ENCODE peak calls at places on chromosome 20, in four cellular contexts. C is adrenal gland; F is CD4-positive, alpha-beta memory T cell; Z is Peyer's patch. J is an unnamed sample.

GRCh38 chr20:6863355-6863754 is 95.9 kb downstream of the BMP2 start:
- DNase-seq in F (no peak), C (no peak), Z (no peak), J (no peak)

GRCh38 chr20:45910670-45911485 is 1.1 kb downstream of the PLTP start:
- DNase-seq in F (peak), Z (peak), C (peak), J (peak)

GRCh38 chr20:59441860-59442810 is 141.7 kb downstream of the EDN3 start:
- DNase-seq in C (no peak), Z (no peak), F (no peak), J (no peak)

GRCh38 chr20:51749674-51750036 is 18.5 kb downstream of the ATP9A start:
- DNase-seq in F (no peak), C (peak), Z (no peak), J (no peak)

GRCh38 chr20:896626-897025 is 19.5 kb downstream of the ANGPT4 start:
- DNase-seq in C (no peak), Z (no peak), F (no peak), J (no peak)

GRCh38 chr20:51461306-51461705 is 81.2 kb downstream of the NFATC2 start:
- DNase-seq in C (no peak), F (no peak), Z (no peak), J (no peak)

GRCh38 chr20:58519940-58520712 is 4.9 kb upstream of the APCDD1L start:
- DNase-seq in F (no peak), Z (no peak), C (no peak), J (no peak)

GRCh38 chr20:59007758-59008511 is 881 bp upstream of the CTSZ start:
- DNase-seq in Z (no peak), F (no peak), C (peak), J (no peak)

GRCh38 chr20:21512634-21513180 is 1.2 kb downstream of the NKX2-2 start:
- DNase-seq in Z (no peak), F (no peak), C (no peak), J (no peak)

GRCh38 chr20:33859157-33859695 is 48.1 kb downstream of the CHMP4B start:
- DNase-seq in Z (peak), C (no peak), F (peak), J (peak)

GRCh38 chr20:56716806-56717205 is 87.7 kb downstream of the TFAP2C start:
- DNase-seq in Z (no peak), C (no peak), F (no peak), J (no peak)

GRCh38 chr20:23612385-23612784 is 6.7 kb upstream of the CST9 start:
- DNase-seq in F (no peak), Z (no peak), C (no peak), J (no peak)

GRCh38 chr20:54061106-54061881 is 9.1 kb downstream of the BCAS1 start:
- DNase-seq in Z (no peak), C (no peak), F (no peak), J (no peak)

GRCh38 chr20:4491643-4492042 is 230.1 kb upstream of the PRND start:
- DNase-seq in C (no peak), F (no peak), Z (no peak), J (no peak)

GRCh38 chr20:40703981-40704530 is 15.0 kb upstream of the MAFB start:
- DNase-seq in F (no peak), Z (no peak), C (no peak), J (no peak)

GRCh38 chr20:54197621-54198604 is 10.0 kb upstream of the PFDN4 start:
- DNase-seq in F (no peak), C (no peak), Z (no peak), J (no peak)

GRCh38 chr20:6067765-6068318 is 14.0 kb upstream of the LRRN4 start:
- DNase-seq in C (no peak), Z (no peak), F (no peak), J (no peak)

GRCh38 chr20:41632896-41633295 is 14.7 kb upstream of the CHD6 start:
- DNase-seq in C (no peak), F (no peak), Z (no peak), J (no peak)

GRCh38 chr20:19794941-19795340 is 36.9 kb downstream of the RIN2 start:
- DNase-seq in Z (no peak), F (no peak), C (no peak), J (no peak)

GRCh38 chr20:50400705-50401045 is 109.5 kb upstream of the PTPN1 start:
- DNase-seq in Z (no peak), C (no peak), F (no peak), J (no peak)

GRCh38 chr20:50399917-50400704 is 110.1 kb upstream of the PTPN1 start:
- DNase-seq in C (no peak), Z (no peak), F (no peak), J (no peak)

GRCh38 chr20:50403565-50404418 is 106.4 kb upstream of the PTPN1 start:
- DNase-seq in C (peak), Z (no peak), F (no peak), J (no peak)

GRCh38 chr20:50401047-50401586 is 109.1 kb upstream of the PTPN1 start:
- DNase-seq in Z (no peak), F (no peak), C (no peak), J (no peak)

GRCh38 chr20:50401587-50402343 is 108.4 kb upstream of the PTPN1 start:
- DNase-seq in Z (no peak), C (no peak), F (no peak), J (no peak)
- H3K27ac ChIP-seq in Z (no peak), C (no peak), F (no peak), J (no peak)

DNA sequence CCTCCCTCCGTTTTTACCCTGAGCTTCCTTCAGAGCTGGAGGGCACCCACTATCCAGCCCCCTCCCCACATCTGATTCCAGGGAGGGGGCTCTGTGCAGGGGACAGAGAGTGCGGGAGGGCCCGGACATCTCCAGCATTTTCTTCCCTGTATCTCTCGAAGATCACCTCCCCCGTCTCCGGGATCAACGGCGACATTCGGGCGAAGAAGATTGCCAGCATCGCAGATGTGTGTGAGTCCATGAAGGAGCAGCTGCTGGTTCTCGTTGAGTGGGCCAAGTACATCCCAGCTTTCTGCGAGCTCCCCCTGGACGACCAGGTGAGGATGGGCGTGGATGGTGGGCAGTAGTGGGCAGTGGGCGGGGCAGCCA is 58.8 kb downstream of the HNF4A start:
- DNase-seq in F (no peak), C (no peak), Z (peak), J (no peak)
- H3K27ac ChIP-seq in F (no peak), C (no peak), Z (no peak), J (no peak)

DNA sequence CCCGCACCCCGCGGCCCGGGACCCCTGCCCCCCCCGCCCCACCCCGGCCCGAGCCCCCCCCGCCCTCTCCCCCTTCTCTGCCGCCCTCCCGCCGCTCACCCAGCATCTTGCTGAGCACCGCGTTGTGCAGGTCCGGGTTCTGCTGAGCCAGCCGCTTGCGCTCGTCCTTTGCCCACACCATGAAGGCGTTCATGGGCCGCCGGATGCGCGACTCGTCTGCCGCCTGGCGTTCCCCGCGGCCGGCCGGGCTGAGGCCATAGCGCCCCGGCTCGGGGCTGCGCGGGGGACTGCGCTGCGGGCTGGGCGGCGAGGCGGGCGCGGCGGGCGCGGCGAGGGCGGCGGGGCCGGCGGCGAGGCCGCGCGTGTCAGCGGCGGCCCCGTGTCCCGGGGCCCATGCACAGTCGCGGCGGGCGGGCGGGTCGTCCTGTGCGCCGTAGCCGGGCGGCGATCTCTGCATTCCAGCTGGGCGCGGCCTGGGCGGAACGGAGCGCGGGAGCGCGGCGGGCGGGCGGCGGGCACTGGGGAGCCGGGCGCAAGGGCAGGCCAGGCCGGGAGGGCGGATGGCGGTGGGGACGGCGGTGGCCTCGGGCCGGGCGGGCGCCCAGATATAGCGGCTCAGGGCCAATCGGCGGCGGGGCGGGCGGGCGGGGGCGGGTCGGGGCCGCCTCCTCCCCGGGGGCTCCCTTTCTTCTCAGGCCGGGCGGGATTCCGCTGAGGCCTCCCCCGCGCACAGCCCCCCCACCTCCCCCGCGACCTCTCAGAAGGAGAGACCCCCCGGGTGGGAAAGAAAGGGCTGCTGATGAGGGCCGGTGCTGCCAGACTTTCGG is at the start of gene SOX18:
- DNase-seq in C (no peak), F (no peak), Z (no peak), J (no peak)
- H3K27ac ChIP-seq in C (no peak), F (no peak), Z (peak), J (no peak)

DNA sequence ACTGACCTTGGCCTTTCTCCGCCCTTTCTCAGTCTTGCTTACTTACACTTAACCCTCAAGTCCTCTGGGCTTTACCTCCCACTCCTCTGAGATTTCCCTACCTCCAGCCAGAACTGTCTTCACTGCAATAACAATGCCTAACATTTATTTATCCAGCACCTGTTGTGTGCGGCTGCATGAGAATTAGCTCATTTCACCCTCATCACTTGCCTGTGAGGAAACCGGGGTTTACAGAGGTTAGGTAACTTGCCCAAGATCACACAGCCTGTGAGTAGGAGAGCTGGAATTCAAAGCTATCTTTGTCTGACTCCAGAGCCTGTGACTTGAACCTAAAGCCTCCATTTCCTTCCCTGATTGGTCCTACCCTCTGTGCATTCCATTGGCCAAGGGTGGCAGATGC is 2.5 kb downstream of the POFUT1 start:
- DNase-seq in F (no peak), C (no peak), Z (no peak), J (no peak)
- H3K27ac ChIP-seq in F (no peak), C (no peak), Z (no peak), J (no peak)

GRCh38 chr20:62733891-62734290 is 25.3 kb downstream of the NTSR1 start:
- DNase-seq in C (peak), F (no peak), Z (no peak), J (no peak)

GRCh38 chr20:62733250-62733842 is 24.7 kb downstream of the NTSR1 start:
- DNase-seq in F (no peak), Z (no peak), C (peak), J (no peak)

GRCh38 chr20:62732766-62733165 is 24.1 kb downstream of the NTSR1 start:
- DNase-seq in C (peak), F (no peak), Z (no peak), J (no peak)

GRCh38 chr20:62730481-62730880 is 21.8 kb downstream of the NTSR1 start:
- DNase-seq in F (no peak), C (no peak), Z (no peak), J (no peak)

DNA sequence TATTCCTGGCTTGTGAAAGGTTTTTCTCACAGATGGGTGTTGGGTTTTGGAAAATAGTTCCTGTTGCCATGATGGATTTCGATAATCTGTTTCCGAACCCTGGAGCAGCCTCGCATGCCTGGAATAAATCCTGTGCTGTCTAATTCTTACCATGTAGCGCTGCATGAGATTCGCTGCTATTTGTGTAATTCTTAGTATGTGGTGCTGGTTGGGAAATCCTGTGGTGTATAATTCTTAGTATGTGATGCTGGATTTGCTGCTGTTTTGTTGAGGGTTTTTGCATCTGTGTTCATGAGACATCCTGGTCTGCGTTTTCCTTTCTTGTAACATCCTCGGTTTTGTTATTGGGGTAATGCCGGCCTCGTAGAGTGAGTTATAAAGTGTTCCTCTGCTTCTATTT is 23.7 kb downstream of the NTSR1 start:
- DNase-seq in F (no peak), C (no peak), Z (no peak), J (no peak)
- H3K27ac ChIP-seq in F (no peak), C (no peak), Z (no peak), J (no peak)

GRCh38 chr20:43895235-43895634 is 19.4 kb upstream of the TOX2 start:
- DNase-seq in Z (no peak), F (no peak), C (no peak), J (no peak)
- H3K27ac ChIP-seq in Z (no peak), F (no peak), C (no peak), J (no peak)

GRCh38 chr20:62764156-62764935 is 31.9 kb upstream of the MRGBP start:
- DNase-seq in F (no peak), Z (no peak), C (peak), J (no peak)

GRCh38 chr20:62766716-62767115 is 29.6 kb upstream of the MRGBP start:
- DNase-seq in F (no peak), C (no peak), Z (no peak), J (no peak)

GRCh38 chr20:62765432-62766070 is 30.7 kb upstream of the MRGBP start:
- DNase-seq in Z (no peak), F (no peak), C (no peak), J (no peak)

GRCh38 chr20:62765021-62765420 is 31.3 kb upstream of the MRGBP start:
- DNase-seq in Z (no peak), C (no peak), F (no peak), J (no peak)

DNA sequence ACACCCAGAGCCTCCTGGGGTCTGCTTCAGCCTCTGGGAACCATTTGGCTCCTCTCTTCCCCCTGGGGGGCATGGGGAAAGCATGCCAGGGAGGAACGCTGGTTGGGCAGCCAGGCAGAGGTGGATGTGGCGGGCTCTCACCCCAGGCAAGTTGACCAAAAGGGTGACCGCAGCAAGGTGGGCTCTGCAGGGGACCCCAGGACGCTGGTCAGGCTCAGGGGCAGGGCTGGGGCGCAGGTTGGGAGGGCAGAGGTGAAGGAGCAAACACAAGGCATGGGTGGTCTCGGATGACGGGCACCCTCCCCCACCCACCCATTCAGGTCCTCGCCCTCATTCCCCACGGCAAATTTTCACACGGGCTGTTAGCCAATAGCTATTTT is 30.2 kb upstream of the MRGBP start:
- DNase-seq in C (no peak), Z (no peak), F (no peak), J (no peak)
- H3K27ac ChIP-seq in C (no peak), Z (no peak), F (no peak), J (no peak)

GRCh38 chr20:25227317-25227831 is 20.5 kb upstream of the PYGB start:
- DNase-seq in F (no peak), Z (no peak), C (peak), J (no peak)
- H3K27ac ChIP-seq in F (no peak), Z (no peak), C (peak), J (no peak)

GRCh38 chr20:62740286-62741141 is 31.9 kb downstream of the NTSR1 start:
- DNase-seq in F (peak), Z (peak), C (peak), J (peak)
- H3K27ac ChIP-seq in F (peak), Z (peak), C (no peak), J (peak)

GRCh38 chr20:47311211-47311610 is 45.3 kb downstream of the ZMYND8 start:
- DNase-seq in F (no peak), Z (no peak), C (no peak), J (no peak)

GRCh38 chr20:47311967-47312681 is 44.4 kb downstream of the ZMYND8 start:
- DNase-seq in C (no peak), Z (no peak), F (no peak), J (no peak)

GRCh38 chr20:47306755-47307370 is 49.6 kb downstream of the ZMYND8 start:
- DNase-seq in Z (no peak), C (no peak), F (no peak), J (no peak)

GRCh38 chr20:47310729-47311128 is 45.8 kb downstream of the ZMYND8 start:
- DNase-seq in C (no peak), F (no peak), Z (no peak), J (no peak)

DNA sequence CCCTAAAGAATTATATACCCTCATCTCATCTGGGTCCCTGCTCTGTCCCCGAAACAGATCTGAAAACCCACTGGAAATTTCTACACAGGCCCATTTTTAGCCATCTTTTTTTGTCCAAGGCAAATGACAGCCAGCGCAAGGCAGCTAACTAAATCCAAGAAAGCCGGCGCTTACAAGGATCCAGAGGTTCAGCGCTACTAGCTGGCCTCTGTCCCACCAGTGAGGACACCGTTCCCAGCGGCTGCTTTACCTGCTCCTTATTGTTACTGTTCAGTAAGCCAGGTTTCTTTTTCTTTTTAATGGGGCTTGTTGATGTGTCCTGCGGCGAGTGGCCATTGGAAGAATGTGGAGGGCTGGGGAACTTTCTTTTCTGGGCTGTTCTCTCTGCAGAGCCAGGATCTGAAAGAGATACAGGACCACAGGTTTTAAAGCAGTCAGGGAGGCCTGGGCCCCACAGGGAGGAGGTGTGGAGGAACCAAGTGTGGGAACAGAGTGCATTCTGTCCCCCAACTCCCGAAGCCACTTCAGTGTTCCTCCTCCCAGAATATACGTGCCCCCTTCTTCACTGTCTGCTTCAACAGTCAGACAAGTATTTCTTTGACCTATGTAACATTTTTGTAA is 46.6 kb downstream of the ZMYND8 start:
- DNase-seq in F (no peak), C (no peak), Z (no peak), J (no peak)
- H3K27ac ChIP-seq in F (no peak), C (peak), Z (no peak), J (no peak)

J was measured in CD4-positive, alpha-beta T cell.